ENCODE peak calls at places on chromosomes 7 and 10, in nine cellular contexts. X, S, F, O, R, Y, Z, M and J are unnamed samples.
A peak's percentile ranks its signal among the peaks of the same experiment; 100 is the strongest.

GRCh38 chr10:132532784-132533560 is 4.6 kb upstream of the INPP5A start:
- DNase-seq in F (no peak), S (no peak), M (peak; percentile 59), X (peak; percentile 32), Z (no peak), Y (no peak), O (no peak), R (no peak), J (no peak)

GRCh38 chr10:30818010-30818660 is 188.6 kb upstream of the LYZL2 start:
- DNase-seq in Y (no peak), Z (no peak), F (no peak), M (no peak), R (no peak), O (peak; percentile 29), X (no peak), S (peak; percentile 56), J (no peak)

GRCh38 chr7:124992881-124993562 is 63.4 kb upstream of the POT1 start:
- DNase-seq in Y (peak; percentile 12), S (no peak), R (no peak), O (peak; percentile 65), F (no peak), Z (no peak), X (peak; percentile 51), M (peak; percentile 72), J (no peak)

GRCh38 chr10:91545817-91546216 is 87.1 kb downstream of the PPP1R3C start:
- DNase-seq in O (no peak), M (no peak), Y (no peak), Z (no peak), R (no peak), S (no peak), X (no peak), F (no peak), J (no peak)

GRCh38 chr10:74151879-74152722 is 1.1 kb downstream of the ADK start:
- DNase-seq in X (no peak), R (no peak), Z (no peak), M (peak; percentile 20), O (no peak), S (no peak), Y (no peak), F (no peak), J (no peak)

GRCh38 chr10:87623191-87623590 is 36.5 kb upstream of the PAPSS2 start:
- DNase-seq in R (no peak), X (no peak), M (no peak), O (no peak), Y (no peak), Z (no peak), S (no peak), F (no peak), J (no peak)

GRCh38 chr7:99766484-99767099 is 17.4 kb downstream of the CYP3A4 start:
- DNase-seq in X (no peak), R (no peak), M (no peak), F (no peak), Z (no peak), O (no peak), S (no peak), Y (no peak), J (no peak)

GRCh38 chr10:78053201-78053868 is 19.7 kb downstream of the RPS24 start:
- DNase-seq in R (no peak), F (no peak), Z (no peak), M (no peak), S (no peak), Y (no peak), O (peak; percentile 73), X (no peak), J (no peak)

GRCh38 chr10:8130973-8131911 is 76.8 kb downstream of the GATA3 start:
- DNase-seq in S (no peak), F (no peak), R (no peak), Y (no peak), Z (no peak), O (no peak), M (peak; percentile 43), X (peak; percentile 17), J (no peak)

GRCh38 chr10:2933041-2933440 is 134.3 kb upstream of the PFKP start:
- DNase-seq in Z (no peak), S (no peak), Y (no peak), R (no peak), O (no peak), M (no peak), F (no peak), X (no peak), J (no peak)

GRCh38 chr10:113412161-113412560 is 140.7 kb upstream of the HABP2 start:
- DNase-seq in F (no peak), Z (no peak), Y (no peak), X (no peak), O (no peak), R (no peak), S (no peak), M (no peak), J (no peak)

GRCh38 chr10:30788307-30788706 is 158.8 kb upstream of the LYZL2 start:
- DNase-seq in O (peak; percentile 46), R (no peak), M (no peak), S (no peak), Y (peak; percentile 64), Z (no peak), F (no peak), X (no peak), J (no peak)

GRCh38 chr7:18895456-18895855 is 222.0 kb downstream of the TWIST1 start:
- DNase-seq in X (peak; percentile 2), M (peak; percentile 5), Z (no peak), O (peak; percentile 11), S (no peak), R (no peak), F (no peak), Y (peak; percentile 29), J (no peak)

GRCh38 chr10:114684822-114685209 is 26.7 kb upstream of the ABLIM1 start:
- DNase-seq in M (peak; percentile 83), Y (no peak), Z (no peak), X (peak; percentile 81), R (no peak), S (no peak), O (peak; percentile 61), F (peak; percentile 22), J (no peak)

GRCh38 chr7:47710201-47710935 is 128.5 kb upstream of the TNS3 start:
- DNase-seq in R (no peak), M (no peak), S (no peak), O (no peak), Z (no peak), F (no peak), Y (no peak), X (no peak), J (no peak)

GRCh38 chr7:158001621-158002320 is 585.9 kb downstream of the PTPRN2 start:
- DNase-seq in Z (no peak), M (no peak), F (peak; percentile 92), R (no peak), Y (no peak), X (peak; percentile 42), O (no peak), S (peak; percentile 58), J (peak; percentile 90)

GRCh38 chr10:79026341-79026761 is 42.4 kb upstream of the ZMIZ1 start:
- DNase-seq in F (no peak), Y (no peak), M (no peak), S (no peak), Z (no peak), X (no peak), O (no peak), R (no peak), J (no peak)

GRCh38 chr7:44733708-44734481 is 14.8 kb upstream of the ZMIZ2 start:
- DNase-seq in R (no peak), Y (no peak), F (no peak), M (peak; percentile 36), Z (no peak), O (no peak), S (no peak), X (peak; percentile 61), J (no peak)

GRCh38 chr10:91162050-91162494 is 58.4 kb upstream of the PCGF5 start:
- DNase-seq in Z (no peak), S (no peak), R (no peak), X (peak; percentile 28), F (no peak), O (peak; percentile 46), Y (no peak), M (no peak), J (no peak)

GRCh38 chr7:42236266-42237161 is 495 bp downstream of the GLI3 start:
- DNase-seq in X (peak; percentile 25), Y (no peak), F (no peak), Z (no peak), O (peak; percentile 71), M (no peak), S (peak; percentile 70), R (no peak), J (no peak)

GRCh38 chr10:24989867-24990266 is 26.1 kb downstream of the ENKUR start:
- DNase-seq in M (no peak), F (no peak), S (no peak), Y (no peak), Z (no peak), R (no peak), O (no peak), X (no peak), J (no peak)

GRCh38 chr10:43946445-43946844 is 297.8 kb upstream of the ZNF32 start:
- DNase-seq in F (no peak), Y (no peak), M (no peak), O (no peak), R (no peak), S (no peak), Z (no peak), X (no peak), J (no peak)

GRCh38 chr10:74244097-74244685 is 93.2 kb downstream of the ADK start:
- DNase-seq in X (peak; percentile 61), Z (peak; percentile 8), R (no peak), Y (no peak), M (peak; percentile 74), S (no peak), O (no peak), F (peak; percentile 10), J (peak; percentile 3)

GRCh38 chr7:123828805-123829204 is 16.2 kb upstream of the HYAL4 start:
- DNase-seq in X (no peak), Y (no peak), F (no peak), R (no peak), Z (no peak), M (no peak), S (no peak), O (no peak), J (no peak)

GRCh38 chr10:2037966-2038493 is 300.7 kb upstream of the ADARB2 start:
- DNase-seq in O (no peak), S (no peak), Z (no peak), X (no peak), F (no peak), M (no peak), Y (no peak), R (no peak), J (no peak)

GRCh38 chr10:12129222-12130111 is at the start of gene SEC61A2:
- DNase-seq in Y (no peak), F (peak; percentile 46), X (peak; percentile 90), S (peak; percentile 99), Z (peak; percentile 96), O (peak; percentile 100), M (peak; percentile 93), R (peak; percentile 94), J (peak; percentile 91)

GRCh38 chr7:129370812-129371211 is 63.4 kb upstream of the STRIP2 start:
- DNase-seq in Y (no peak), X (peak; percentile 15), F (no peak), R (no peak), S (no peak), Z (no peak), O (no peak), M (peak; percentile 29), J (no peak)

GRCh38 chr7:155870334-155871180 is 58.3 kb upstream of the SHH start:
- DNase-seq in O (no peak), S (no peak), X (no peak), R (no peak), F (no peak), Y (no peak), M (no peak), Z (no peak), J (no peak)

GRCh38 chr10:80477813-80478212 is 23.7 kb downstream of the TSPAN14 start:
- DNase-seq in X (peak; percentile 70), Y (no peak), F (no peak), M (no peak), Z (no peak), R (no peak), S (no peak), O (peak; percentile 36), J (no peak)

GRCh38 chr10:11798862-11799735 is 24.1 kb upstream of the PROSER2 start:
- DNase-seq in X (no peak), S (no peak), Y (peak; percentile 50), Z (no peak), O (no peak), F (no peak), R (no peak), M (no peak), J (no peak)

GRCh38 chr7:128164061-128164954 is 76.8 kb upstream of the LEP start:
- DNase-seq in X (peak; percentile 52), Z (no peak), Y (no peak), R (no peak), M (no peak), F (no peak), O (peak; percentile 87), S (no peak), J (no peak)